ENCODE peak calls at places on chromosome 2, in six cellular contexts. C, V, Q, H, Y and J are unnamed samples.

GRCh38 chr2:207768168-207768890 is 1.4 kb downstream of the FZD5 start:
- DNase-seq in V (peak), C (peak), Q (no peak), Y (peak), H (no peak), J (peak)

GRCh38 chr2:224934542-224935188 is 107.6 kb downstream of the DOCK10 start:
- DNase-seq in Q (no peak), V (no peak), H (no peak), Y (no peak), C (no peak), J (no peak)

GRCh38 chr2:176096243-176096985 is 3.2 kb upstream of the HOXD12 start:
- DNase-seq in Q (no peak), V (no peak), Y (no peak), C (no peak), H (peak), J (no peak)

GRCh38 chr2:156476516-156477206 is 40.5 kb downstream of the GPD2 start:
- DNase-seq in H (no peak), Q (no peak), V (no peak), Y (peak), C (no peak), J (no peak)

GRCh38 chr2:109236147-109236546 is 107.1 kb downstream of the SH3RF3 start:
- DNase-seq in Q (no peak), H (no peak), Y (no peak), V (no peak), C (no peak), J (no peak)

GRCh38 chr2:44777542-44777941 is 164.0 kb upstream of the SIX3 start:
- DNase-seq in C (peak), Y (no peak), V (no peak), H (no peak), Q (no peak), J (no peak)

GRCh38 chr2:78411284-78411683 is 614.2 kb upstream of the REG3G start:
- DNase-seq in V (no peak), H (no peak), C (no peak), Q (no peak), Y (no peak), J (no peak)

GRCh38 chr2:29733945-29734344 is 187.4 kb downstream of the ALK start:
- DNase-seq in H (no peak), C (no peak), Q (no peak), V (no peak), Y (no peak), J (no peak)

GRCh38 chr2:188601391-188601790 is 309.7 kb downstream of the GULP1 start:
- DNase-seq in Y (no peak), H (no peak), Q (no peak), V (no peak), C (no peak), J (no peak)

GRCh38 chr2:9473985-9474360 is 378 bp upstream of the IAH1 start:
- DNase-seq in H (no peak), Q (no peak), C (no peak), Y (peak), V (peak), J (no peak)

GRCh38 chr2:107281637-107282036 is 395.7 kb upstream of the ST6GAL2 start:
- DNase-seq in Q (no peak), H (no peak), Y (no peak), V (no peak), C (no peak), J (no peak)

GRCh38 chr2:70905443-70905842 is 30.3 kb upstream of the ATP6V1B1 start:
- DNase-seq in C (no peak), Q (no peak), H (no peak), Y (no peak), V (peak), J (no peak)

GRCh38 chr2:68774569-68775271 is 40.1 kb downstream of the ARHGAP25 start:
- DNase-seq in C (peak), Q (no peak), V (peak), H (peak), Y (peak), J (no peak)

GRCh38 chr2:70084973-70085710 is 2.1 kb upstream of the PCBP1 start:
- DNase-seq in C (peak), H (no peak), Q (no peak), Y (peak), V (peak), J (no peak)

GRCh38 chr2:154941379-154941778 is 242.9 kb downstream of the KCNJ3 start:
- DNase-seq in C (no peak), H (no peak), Q (no peak), V (no peak), Y (no peak), J (no peak)

GRCh38 chr2:240451108-240451611 is 15.7 kb downstream of the GPC1 start:
- DNase-seq in Y (no peak), C (no peak), H (no peak), Q (no peak), V (no peak), J (no peak)

GRCh38 chr2:53632126-53632460 is 135.5 kb upstream of the CHAC2 start:
- DNase-seq in V (no peak), Y (no peak), Q (no peak), H (no peak), C (no peak), J (no peak)

GRCh38 chr2:174827371-174828369 is 63.4 kb upstream of the CHRNA1 start:
- DNase-seq in C (no peak), V (no peak), H (no peak), Q (no peak), Y (no peak), J (no peak)

GRCh38 chr2:109466674-109467575 is 146.8 kb downstream of the SEPTIN10 start:
- DNase-seq in Q (no peak), C (no peak), V (no peak), H (no peak), Y (no peak), J (peak)

GRCh38 chr2:85678384-85678783 is 10.4 kb upstream of the SFTPB start:
- DNase-seq in Q (no peak), V (no peak), Y (no peak), C (no peak), H (no peak), J (no peak)

GRCh38 chr2:227761734-227762476 is 16.2 kb downstream of the SCYGR8 start:
- DNase-seq in H (no peak), C (no peak), V (no peak), Y (no peak), Q (no peak), J (no peak)

GRCh38 chr2:148876190-148876588 is 1.2 kb downstream of the KIF5C start:
- DNase-seq in C (no peak), Y (peak), H (no peak), V (no peak), Q (no peak), J (no peak)

GRCh38 chr2:190477563-190478454 is 56.7 kb downstream of the NEMP2 start:
- DNase-seq in Q (no peak), H (no peak), C (no peak), Y (no peak), V (no peak), J (no peak)

GRCh38 chr2:189411860-189412259 is 29.4 kb upstream of the WDR75 start:
- DNase-seq in C (no peak), H (no peak), Q (no peak), V (no peak), Y (no peak), J (no peak)

GRCh38 chr2:158936978-158937377 is 31.5 kb upstream of the TANC1 start:
- DNase-seq in Y (no peak), V (no peak), Q (no peak), C (no peak), H (no peak), J (peak)

GRCh38 chr2:40244251-40245010 is 207.5 kb downstream of the SLC8A1 start:
- DNase-seq in C (no peak), Y (peak), Q (no peak), H (peak), V (peak), J (no peak)

GRCh38 chr2:127226520-127227263 is 6.6 kb upstream of the CYP27C1 start:
- DNase-seq in Y (peak), Q (no peak), H (no peak), V (no peak), C (no peak), J (no peak)

GRCh38 chr2:159138642-159139182 is 147.8 kb downstream of the WDSUB1 start:
- DNase-seq in C (no peak), H (no peak), Y (no peak), Q (no peak), V (no peak), J (no peak)

GRCh38 chr2:237682151-237682550 is 54.8 kb downstream of the LRRFIP1 start:
- DNase-seq in H (no peak), C (no peak), Y (no peak), Q (no peak), V (no peak), J (no peak)

GRCh38 chr2:75007819-75008218 is 49.4 kb downstream of the POLE4 start:
- DNase-seq in Y (no peak), C (no peak), Q (no peak), H (no peak), V (no peak), J (no peak)

GRCh38 chr2:119644186-119644585 is 34.8 kb upstream of the TMEM177 start:
- DNase-seq in V (no peak), H (no peak), Y (no peak), C (no peak), Q (no peak), J (no peak)

GRCh38 chr2:75403991-75404428 is 156.7 kb downstream of the EVA1A start:
- DNase-seq in Q (no peak), C (peak), V (peak), H (peak), Y (peak), J (peak)

GRCh38 chr2:241009601-241010530 is 11.4 kb downstream of the SNED1 start:
- DNase-seq in Q (no peak), C (no peak), Y (peak), H (no peak), V (peak), J (no peak)

GRCh38 chr2:53131416-53131815 is 636.2 kb upstream of the CHAC2 start:
- DNase-seq in C (no peak), V (no peak), Q (no peak), Y (no peak), H (no peak), J (peak)

GRCh38 chr2:9152975-9153402 is 53.6 kb upstream of the ASAP2 start:
- DNase-seq in Q (no peak), C (no peak), V (no peak), H (no peak), Y (no peak), J (no peak)

GRCh38 chr2:102480273-102480672 is 7.2 kb downstream of the SLC9A4 start:
- DNase-seq in C (no peak), Y (no peak), Q (no peak), V (no peak), H (no peak), J (no peak)

GRCh38 chr2:212842544-212843185 is 304.1 kb upstream of the ERBB4 start:
- DNase-seq in C (no peak), Y (no peak), V (no peak), H (no peak), Q (no peak), J (no peak)

GRCh38 chr2:102166189-102166845 is 20.5 kb upstream of the IL1RL2 start:
- DNase-seq in V (no peak), Q (no peak), H (no peak), Y (no peak), C (no peak), J (no peak)

GRCh38 chr2:11865378-11865777 is 118.9 kb downstream of the LPIN1 start:
- DNase-seq in C (peak), V (peak), Y (no peak), H (no peak), Q (no peak), J (no peak)

GRCh38 chr2:171432969-171433762 is 624 bp downstream of the METTL8 start:
- DNase-seq in Q (no peak), C (peak), V (peak), Y (peak), H (peak), J (peak)